ENCODE peak calls at places on chromosome 19, in four cellular contexts. A is activated naive CD8-positive, alpha-beta T cell treated with anti-CD3 and anti-CD28 coated beads, Interleukin-2, amount 50 U/mL, for 16 hours; I is HT1080; S is stimulated activated CD8-positive, alpha-beta memory T cell treated with anti-CD3 and anti-CD28 coated beads, Interleukin-15, amount 100 ng/mL, for 24 hours. F is an unnamed sample.
A peak's percentile ranks its signal among the peaks of the same experiment; 100 is the strongest.

GRCh38 chr19:15892012-15892411 is 5.9 kb downstream of the CYP4F2 start:
- DNase-seq in A (no peak), I (no peak), S (no peak), F (no peak)

GRCh38 chr19:18860302-18860700 is 28.5 kb downstream of the UPF1 start:
- DNase-seq in A (no peak), I (no peak), S (no peak), F (no peak)

GRCh38 chr19:29552454-29553280 is 26.9 kb downstream of the VSTM2B start:
- DNase-seq in A (no peak), I (no peak), S (no peak), F (no peak)

GRCh38 chr19:772730-773436 is 22.0 kb downstream of the MISP start:
- DNase-seq in A (no peak), I (no peak), S (no peak), F (no peak)

GRCh38 chr19:3403489-3404323 is 37.3 kb downstream of the NFIC start:
- DNase-seq in A (no peak), I (no peak), S (no peak), F (peak; percentile 77)

GRCh38 chr19:12884926-12885748 is 1.9 kb downstream of the KLF1 start:
- DNase-seq in A (peak; percentile 80), I (no peak), S (peak; percentile 69), F (peak; percentile 26)

GRCh38 chr19:3773814-3774515 is 1.9 kb upstream of the RAX2 start:
- DNase-seq in A (no peak), I (no peak), S (no peak), F (no peak)

GRCh38 chr19:588758-589692 is 656 bp upstream of the HCN2 start:
- DNase-seq in A (no peak), I (no peak), S (no peak), F (no peak)

GRCh38 chr19:1873524-1874473 is 10.4 kb upstream of the KLF16 start:
- DNase-seq in A (no peak), I (no peak), S (no peak), F (no peak)

GRCh38 chr19:3982701-3983541 is 2.3 kb downstream of the EEF2 start:
- DNase-seq in A (no peak), I (peak; percentile 70), S (no peak), F (no peak)

GRCh38 chr19:13091400-13092161 is 11.1 kb downstream of the LYL1 start:
- DNase-seq in A (no peak), I (no peak), S (no peak), F (peak; percentile 86)

GRCh38 chr19:15378529-15379082 is 981 bp downstream of the AKAP8 start:
- DNase-seq in A (peak; percentile 29), I (peak; percentile 38), S (peak; percentile 18), F (no peak)

GRCh38 chr19:53871448-53871847 is 3.8 kb downstream of the MYADM start:
- DNase-seq in A (no peak), I (no peak), S (no peak), F (peak; percentile 57)

GRCh38 chr19:5058456-5059190 is 89.7 kb downstream of the KDM4B start:
- DNase-seq in A (no peak), I (peak; percentile 11), S (no peak), F (no peak)

GRCh38 chr19:10510301-10510802 is 6.9 kb downstream of the S1PR5 start:
- DNase-seq in A (peak; percentile 29), I (no peak), S (no peak), F (no peak)

GRCh38 chr19:50893047-50893737 is 18.0 kb downstream of the KLK4 start:
- DNase-seq in A (no peak), I (no peak), S (no peak), F (no peak)

GRCh38 chr19:33177417-33177976 is 16.6 kb upstream of the LRP3 start:
- DNase-seq in A (no peak), I (no peak), S (no peak), F (no peak)

GRCh38 chr19:6023085-6023682 is 45.2 kb upstream of the RANBP3 start:
- DNase-seq in A (no peak), I (peak; percentile 46), S (no peak), F (no peak)

GRCh38 chr19:15631817-15632216 is 8.9 kb upstream of the CYP4F3 start:
- DNase-seq in A (no peak), I (no peak), S (no peak), F (no peak)

GRCh38 chr19:52942371-52943133 is 19.3 kb upstream of the ZNF888 start:
- DNase-seq in A (peak; percentile 83), I (no peak), S (peak; percentile 82), F (peak; percentile 72)

GRCh38 chr19:6489278-6490061 is 7.9 kb upstream of the DENND1C start:
- DNase-seq in A (no peak), I (no peak), S (no peak), F (no peak)

GRCh38 chr19:48513289-48514122 is 1.9 kb upstream of the LMTK3 start:
- DNase-seq in A (peak; percentile 45), I (peak; percentile 65), S (peak; percentile 32), F (peak; percentile 85)

GRCh38 chr19:4066176-4066606 is 508 bp downstream of the ZBTB7A start:
- DNase-seq in A (no peak), I (no peak), S (no peak), F (no peak)